ENCODE peak calls at places on chromosome 5, in five cellular contexts. G, D, J, Y and L are unnamed samples.

GRCh38 chr5:131952286-131952857 is 6.9 kb upstream of the MEIKIN start:
- DNase-seq in Y (no peak), D (no peak), J (no peak), G (no peak), L (no peak)

GRCh38 chr5:69268899-69269298 is 34.2 kb downstream of the CDK7 start:
- DNase-seq in J (no peak), D (no peak), Y (no peak), G (no peak), L (no peak)

GRCh38 chr5:123512631-123513461 is 869 bp downstream of the CSNK1G3 start:
- DNase-seq in D (peak), J (peak), G (peak), Y (no peak), L (no peak)

GRCh38 chr5:150948539-150948938 is 43.8 kb upstream of the ZNF300 start:
- DNase-seq in Y (no peak), J (no peak), D (no peak), G (no peak), L (no peak)

GRCh38 chr5:34703767-34704324 is 47.7 kb downstream of the RAI14 start:
- DNase-seq in D (no peak), G (no peak), Y (no peak), J (no peak), L (no peak)

GRCh38 chr5:149063017-149063687 is at the start of gene SH3TC2:
- DNase-seq in D (peak), J (peak), Y (peak), G (no peak), L (no peak)

GRCh38 chr5:65955746-65956145 is 29.4 kb downstream of the ERBIN start:
- DNase-seq in D (no peak), Y (no peak), G (no peak), J (no peak), L (no peak)

GRCh38 chr5:113806250-113806649 is 292.8 kb downstream of the YTHDC2 start:
- DNase-seq in Y (no peak), D (no peak), G (no peak), J (no peak), L (no peak)

GRCh38 chr5:124920909-124921666 is 174.6 kb upstream of the ZNF608 start:
- DNase-seq in J (no peak), D (no peak), Y (no peak), G (no peak), L (no peak)

GRCh38 chr5:14767942-14768837 is 103.4 kb downstream of the ANKH start:
- DNase-seq in G (no peak), Y (no peak), D (no peak), J (no peak), L (no peak)

GRCh38 chr5:126811515-126812198 is 34.7 kb downstream of the LMNB1 start:
- DNase-seq in J (no peak), D (no peak), Y (no peak), G (no peak), L (no peak)
- TF ChIP-seq POLR2AphosphoS5 in J (no peak), D (no peak), Y (no peak), G (no peak), L (no peak)

GRCh38 chr5:17217421-17218352 is at the start of gene BASP1:
- DNase-seq in G (peak), D (no peak), J (peak), Y (peak), L (peak)
- TF ChIP-seq POLR2A in G (peak), D (no peak), J (no peak), Y (peak), L (peak)

DNA sequence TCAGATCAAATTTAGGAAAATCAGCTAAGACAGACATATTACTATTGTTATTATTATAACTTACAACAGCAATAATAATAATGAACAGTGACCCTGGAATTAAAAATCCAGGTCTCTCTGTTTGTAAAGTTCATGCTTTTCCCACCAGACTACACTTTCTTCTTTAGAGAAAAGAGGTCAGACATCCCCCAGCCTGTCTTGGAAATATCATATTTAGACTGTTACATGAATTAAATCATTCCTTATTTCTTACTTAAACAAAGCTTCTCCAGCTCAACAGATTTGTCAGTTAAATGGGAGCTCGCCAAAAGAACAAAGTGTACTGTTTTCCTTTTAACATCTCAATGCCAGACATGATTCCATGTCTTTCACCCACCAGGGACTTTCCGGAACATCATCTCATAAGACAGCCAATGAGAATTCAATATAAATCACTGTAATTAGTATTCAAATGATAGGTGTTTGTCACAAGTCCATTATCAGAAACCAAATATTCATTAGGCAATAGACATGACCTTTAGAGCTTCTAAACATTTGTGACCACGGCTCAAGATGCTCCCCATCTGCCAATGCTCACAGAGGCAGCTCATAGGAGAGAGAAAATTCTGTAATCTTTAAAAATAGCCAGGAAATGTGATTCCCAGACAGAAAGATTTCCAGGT is 351.9 kb downstream of the ENC1 start:
- DNase-seq in Y (no peak), D (no peak), G (no peak), J (no peak), L (no peak)
- TF ChIP-seq POLR2AphosphoS5 in Y (peak), D (no peak), G (no peak), J (no peak), L (no peak)

GRCh38 chr5:134524826-134525686 is at the start of gene JADE2:
- DNase-seq in G (peak), J (peak), D (peak), Y (peak), L (peak)

GRCh38 chr5:134527156-134527960 is 1.9 kb downstream of the JADE2 start:
- DNase-seq in G (peak), J (peak), Y (peak), D (peak), L (peak)

GRCh38 chr5:134525687-134526482 is 415 bp downstream of the JADE2 start:
- DNase-seq in G (peak), D (peak), Y (peak), J (peak), L (peak)

GRCh38 chr5:134527961-134528424 is 2.5 kb downstream of the JADE2 start:
- DNase-seq in Y (no peak), D (no peak), J (no peak), G (no peak), L (no peak)

DNA sequence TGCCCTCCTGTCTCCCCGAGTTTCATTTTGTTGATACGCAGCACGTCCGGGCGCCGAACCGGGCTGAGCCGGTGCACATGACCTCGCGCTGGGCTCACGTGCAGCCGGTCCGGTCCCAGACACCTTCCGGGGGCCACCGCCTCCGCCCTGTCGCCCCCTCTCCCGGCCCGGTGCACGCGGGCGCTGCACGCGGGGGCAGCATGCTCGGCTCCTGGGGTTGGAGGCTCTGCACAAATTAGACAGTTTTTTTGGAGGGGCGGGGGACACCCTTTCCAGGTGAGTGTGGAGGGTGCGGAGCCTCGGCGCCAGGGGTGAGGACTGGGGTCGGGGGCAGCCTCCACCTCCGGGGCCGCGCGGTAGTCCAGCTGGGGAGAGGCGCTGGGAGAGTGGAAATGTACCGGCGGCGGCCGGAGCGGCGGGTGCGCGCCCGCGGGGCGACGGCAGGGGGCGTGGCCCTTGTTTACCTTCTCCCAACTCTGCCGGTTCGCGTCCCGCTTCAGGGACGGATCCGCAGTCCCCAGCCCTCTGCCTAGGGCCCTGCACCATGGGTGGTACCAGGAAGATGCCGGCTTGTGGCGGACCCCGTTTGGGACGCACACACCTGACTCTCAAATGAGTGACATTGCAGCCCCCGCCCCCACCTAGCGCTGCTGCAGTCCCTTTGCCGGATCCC is 1.1 kb downstream of the JADE2 start:
- DNase-seq in G (peak), D (peak), Y (peak), J (peak), L (peak)
- TF ChIP-seq POLR2A in G (no peak), D (peak), Y (peak), J (no peak), L (no peak)

GRCh38 chr5:57174128-57174849 is 430 bp downstream of the GPBP1 start:
- DNase-seq in D (peak), J (no peak), G (no peak), Y (no peak), L (no peak)

GRCh38 chr5:57173026-57173317 is 887 bp upstream of the GPBP1 start:
- DNase-seq in G (no peak), Y (no peak), D (no peak), J (no peak), L (no peak)

GRCh38 chr5:57174850-57175525 is 1.1 kb downstream of the GPBP1 start:
- DNase-seq in J (no peak), D (no peak), Y (peak), G (no peak), L (no peak)

GRCh38 chr5:57172466-57172961 is 1.3 kb upstream of the GPBP1 start:
- DNase-seq in Y (no peak), D (no peak), J (no peak), G (no peak), L (no peak)

DNA sequence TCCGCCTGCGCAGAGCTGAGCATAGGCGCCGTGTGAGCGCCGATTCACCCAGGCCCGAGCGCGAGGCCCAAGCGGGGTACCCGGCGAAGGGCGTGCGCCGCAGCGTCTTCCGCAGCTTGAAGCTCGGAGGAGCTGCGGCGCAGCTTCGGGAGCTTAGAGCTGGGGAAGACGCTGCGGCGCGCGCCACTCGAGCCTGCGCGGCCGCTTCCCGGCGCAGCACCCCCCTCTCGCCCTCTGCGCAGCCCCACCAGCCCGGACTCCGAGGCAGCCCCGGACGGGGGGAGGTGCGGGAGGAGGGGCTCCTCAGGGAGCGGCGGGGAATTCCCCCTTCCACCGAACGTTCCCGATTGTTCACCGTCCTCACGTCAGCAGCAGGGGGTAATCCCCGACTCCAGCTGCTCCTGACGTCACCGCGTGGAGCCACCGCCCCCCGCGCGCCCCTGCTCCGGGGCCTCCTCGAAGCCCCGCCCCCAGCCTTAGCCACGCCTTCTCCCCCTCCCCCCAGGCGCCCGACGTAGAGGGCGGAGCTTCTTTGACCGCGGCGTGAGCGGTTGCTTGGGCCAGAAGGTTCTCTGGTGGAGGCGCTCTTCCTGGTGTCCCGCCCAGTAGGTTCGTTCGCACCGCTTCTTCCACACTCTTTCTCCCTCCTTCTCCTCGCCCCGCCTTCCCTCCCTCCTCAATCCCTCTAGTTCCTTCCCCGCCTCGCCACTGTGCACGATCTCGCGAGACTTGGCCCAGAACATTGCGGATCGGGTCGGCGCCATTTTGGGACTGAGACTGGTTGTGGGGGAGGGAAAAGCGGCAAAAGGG is at the start of gene GPBP1:
- DNase-seq in J (peak), D (peak), Y (peak), G (peak), L (peak)
- TF ChIP-seq POLR2AphosphoS5 in J (peak), D (peak), Y (peak), G (peak), L (peak)

GRCh38 chr5:126794157-126794828 is 17.4 kb downstream of the LMNB1 start:
- DNase-seq in J (no peak), Y (no peak), G (no peak), D (no peak), L (no peak)
- TF ChIP-seq POLR2A in J (no peak), Y (no peak), G (no peak), D (no peak), L (no peak)